ENCODE peak calls at places on chromosomes 16 and 17, in five cellular contexts. A, X, J, U and Y are unnamed samples.

GRCh38 chr17:9162275-9162985 is 141.1 kb downstream of the NTN1 start:
- DNase-seq in A (peak), J (no peak), U (no peak), X (no peak), Y (peak)

GRCh38 chr17:55612691-55613141 is 101.5 kb upstream of the SMIM36 start:
- DNase-seq in J (no peak), A (no peak), U (no peak), X (no peak), Y (no peak)

GRCh38 chr17:60139438-60140285 is 10.1 kb upstream of the CA4 start:
- DNase-seq in J (peak), U (peak), X (peak), A (peak), Y (peak)

GRCh38 chr16:24652209-24652712 is 77.2 kb upstream of the TNRC6A start:
- DNase-seq in A (no peak), J (no peak), U (no peak), X (no peak), Y (no peak)

GRCh38 chr16:30830072-30830417 is 43.0 kb upstream of the ZNF629 start:
- DNase-seq in X (no peak), A (no peak), U (no peak), J (no peak), Y (no peak)

GRCh38 chr16:61295311-61295710 is 740.9 kb downstream of the CDH8 start:
- DNase-seq in J (no peak), U (no peak), A (no peak), X (no peak), Y (no peak)

GRCh38 chr17:14297161-14297851 is 3.6 kb upstream of the HS3ST3B1 start:
- DNase-seq in U (peak), A (no peak), X (no peak), J (no peak), Y (no peak)

GRCh38 chr17:50688168-50688719 is 19.5 kb downstream of the ANKRD40 start:
- DNase-seq in X (no peak), J (no peak), U (peak), A (no peak), Y (no peak)

GRCh38 chr16:85349413-85350145 is 237.3 kb upstream of the CIBAR2 start:
- DNase-seq in J (no peak), X (no peak), U (no peak), A (peak), Y (no peak)

GRCh38 chr17:75079023-75079373 is 8.8 kb upstream of the SLC16A5 start:
- DNase-seq in A (no peak), J (no peak), U (no peak), X (no peak), Y (no peak)
- H3K27ac ChIP-seq in A (no peak), J (peak), U (peak), X (no peak), Y (no peak)

GRCh38 chr17:78401891-78402290 is 23.4 kb downstream of the PGS1 start:
- DNase-seq in X (no peak), J (no peak), A (no peak), U (no peak), Y (no peak)
- H3K27ac ChIP-seq in X (no peak), J (no peak), A (no peak), U (no peak), Y (no peak)

GRCh38 chr16:6891486-6891885 is 441.2 kb upstream of the RBFOX1 start:
- DNase-seq in U (no peak), A (no peak), X (no peak), J (no peak), Y (no peak)
- H3K27ac ChIP-seq in U (no peak), A (no peak), X (no peak), J (no peak), Y (no peak)

GRCh38 chr16:65725156-65725845 is 603.4 kb upstream of the CDH11 start:
- DNase-seq in A (no peak), U (no peak), J (no peak), X (no peak), Y (no peak)
- H3K27ac ChIP-seq in A (no peak), U (no peak), J (no peak), X (no peak), Y (no peak)

GRCh38 chr16:57149391-57149790 is 36.4 kb downstream of the PSME3IP1 start:
- DNase-seq in J (no peak), A (no peak), X (no peak), U (no peak), Y (no peak)

GRCh38 chr16:57147381-57148191 is 38.3 kb downstream of the PSME3IP1 start:
- DNase-seq in A (peak), X (peak), U (no peak), J (no peak), Y (no peak)

GRCh38 chr16:57146735-57147134 is 39.1 kb downstream of the PSME3IP1 start:
- DNase-seq in X (no peak), A (peak), J (no peak), U (no peak), Y (peak)

GRCh38 chr16:57150682-57151330 is 35.0 kb downstream of the PSME3IP1 start:
- DNase-seq in U (no peak), X (no peak), A (no peak), J (no peak), Y (no peak)

DNA sequence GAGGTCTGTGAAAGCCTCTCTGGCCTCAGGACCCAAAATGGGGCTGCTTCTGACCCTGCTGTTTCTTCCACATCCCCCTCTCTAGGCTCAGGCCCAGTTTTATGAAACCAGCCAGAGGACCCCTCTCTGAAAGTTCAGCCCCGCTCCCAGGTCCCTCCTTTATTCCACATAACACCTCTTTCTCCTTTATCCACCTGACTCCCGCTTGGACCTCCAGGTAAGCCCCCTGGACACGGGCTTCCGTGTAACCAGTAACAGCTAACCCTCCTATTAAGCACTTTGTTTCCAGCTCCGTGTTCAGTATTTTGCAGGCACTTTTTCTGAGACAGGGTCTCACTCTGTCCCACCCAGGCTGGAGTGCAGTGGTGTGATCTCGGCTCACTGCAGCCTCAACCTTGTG is 37.4 kb downstream of the PSME3IP1 start:
- DNase-seq in X (no peak), U (no peak), J (no peak), A (no peak), Y (no peak)
- H3K27ac ChIP-seq in X (peak), U (peak), J (no peak), A (peak), Y (no peak)

DNA sequence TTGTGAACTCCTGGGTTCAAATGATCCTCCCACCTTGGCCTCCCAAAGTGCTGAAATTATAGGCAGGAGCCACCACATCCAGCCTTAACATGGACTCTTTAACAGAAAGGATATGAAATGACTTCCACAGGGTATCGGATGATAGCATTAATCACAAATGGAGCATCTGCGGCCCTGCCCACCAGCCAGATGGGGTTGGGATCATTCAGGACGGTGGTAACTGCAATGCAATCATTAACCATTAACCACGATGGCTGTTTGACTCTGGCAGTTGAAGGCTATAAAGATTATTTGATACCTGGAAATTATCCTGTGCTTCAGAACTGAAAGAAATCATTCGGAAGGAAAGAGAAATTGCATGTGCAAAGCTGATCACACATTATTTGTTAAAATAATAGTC is 5.3 kb upstream of the CHST5 start:
- DNase-seq in J (peak), X (no peak), A (no peak), U (no peak), Y (no peak)
- H3K27ac ChIP-seq in J (peak), X (no peak), A (no peak), U (no peak), Y (no peak)

GRCh38 chr16:14510581-14510938 is 119.5 kb downstream of the PARN start:
- DNase-seq in X (no peak), J (no peak), U (no peak), A (no peak), Y (no peak)
- H3K27ac ChIP-seq in X (no peak), J (no peak), U (no peak), A (no peak), Y (no peak)

GRCh38 chr17:67378444-67379250 is 1.6 kb downstream of the PITPNC1 start:
- DNase-seq in X (peak), J (peak), U (peak), A (peak), Y (peak)
- H3K27ac ChIP-seq in X (peak), J (peak), U (peak), A (peak), Y (no peak)

GRCh38 chr17:45883063-45883462 is 11.3 kb upstream of the MAPT start:
- DNase-seq in U (no peak), X (no peak), A (no peak), J (no peak), Y (no peak)
- H3K27ac ChIP-seq in U (no peak), X (no peak), A (no peak), J (no peak), Y (no peak)